ENCODE peak calls at places on chromosome 12, in five cellular contexts. One of them, this sample, is unnamed.

GRCh38 chr12:2375871-2376270 is 323.1 kb downstream of the CACNA1C start:
- DNase-seq in lower lobe of right lung: no peak
- DNase-seq in IMR-90: no peak
- DNase-seq in HCT116: no peak
- DNase-seq in transverse colon: no peak
- DNase-seq in this sample: no peak

GRCh38 chr12:93122569-93123091 is 193.5 kb upstream of the EEA1 start:
- DNase-seq in lower lobe of right lung: peak
- DNase-seq in transverse colon: no peak
- DNase-seq in HCT116: no peak
- DNase-seq in IMR-90: no peak
- DNase-seq in this sample: no peak

GRCh38 chr12:113271853-113272561 is 50.7 kb downstream of the TPCN1 start:
- DNase-seq in transverse colon: peak
- DNase-seq in HCT116: no peak
- DNase-seq in lower lobe of right lung: peak
- DNase-seq in IMR-90: peak
- DNase-seq in this sample: peak

GRCh38 chr12:242496-242895 is 20.1 kb downstream of the SLC6A13 start:
- DNase-seq in IMR-90: no peak
- DNase-seq in transverse colon: no peak
- DNase-seq in HCT116: no peak
- DNase-seq in lower lobe of right lung: no peak
- DNase-seq in this sample: no peak

GRCh38 chr12:10241276-10241675 is 28.6 kb downstream of the GABARAPL1 start:
- DNase-seq in transverse colon: no peak
- DNase-seq in HCT116: no peak
- DNase-seq in IMR-90: no peak
- DNase-seq in lower lobe of right lung: no peak
- DNase-seq in this sample: no peak

GRCh38 chr12:128268348-128268725 is 1.4 kb downstream of the TMEM132C start:
- DNase-seq in IMR-90: no peak
- DNase-seq in transverse colon: no peak
- DNase-seq in HCT116: no peak
- DNase-seq in lower lobe of right lung: no peak
- DNase-seq in this sample: no peak

GRCh38 chr12:50110127-50110761 is 1.8 kb upstream of the COX14 start:
- DNase-seq in lower lobe of right lung: peak
- DNase-seq in transverse colon: peak
- DNase-seq in IMR-90: no peak
- DNase-seq in HCT116: no peak
- DNase-seq in this sample: no peak

GRCh38 chr12:52945389-52946232 is 3.3 kb upstream of the KRT18 start:
- DNase-seq in lower lobe of right lung: peak
- DNase-seq in IMR-90: peak
- DNase-seq in transverse colon: peak
- DNase-seq in HCT116: no peak
- DNase-seq in this sample: peak

GRCh38 chr12:78918221-78918620 is 53.6 kb downstream of the SYT1 start:
- DNase-seq in IMR-90: peak
- DNase-seq in HCT116: no peak
- DNase-seq in lower lobe of right lung: no peak
- DNase-seq in transverse colon: no peak
- DNase-seq in this sample: no peak

GRCh38 chr12:100295764-100296555 is 29.0 kb downstream of the SCYL2 start:
- DNase-seq in HCT116: no peak
- DNase-seq in lower lobe of right lung: no peak
- DNase-seq in IMR-90: peak
- DNase-seq in transverse colon: no peak
- DNase-seq in this sample: no peak

GRCh38 chr12:39427360-39427808 is 15.5 kb downstream of the KIF21A start:
- DNase-seq in transverse colon: no peak
- DNase-seq in lower lobe of right lung: no peak
- DNase-seq in HCT116: no peak
- DNase-seq in IMR-90: no peak
- DNase-seq in this sample: no peak

GRCh38 chr12:60760965-60761364 is 1165.1 kb downstream of the SLC16A7 start:
- DNase-seq in IMR-90: no peak
- DNase-seq in transverse colon: no peak
- DNase-seq in lower lobe of right lung: no peak
- DNase-seq in HCT116: no peak
- DNase-seq in this sample: no peak

DNA sequence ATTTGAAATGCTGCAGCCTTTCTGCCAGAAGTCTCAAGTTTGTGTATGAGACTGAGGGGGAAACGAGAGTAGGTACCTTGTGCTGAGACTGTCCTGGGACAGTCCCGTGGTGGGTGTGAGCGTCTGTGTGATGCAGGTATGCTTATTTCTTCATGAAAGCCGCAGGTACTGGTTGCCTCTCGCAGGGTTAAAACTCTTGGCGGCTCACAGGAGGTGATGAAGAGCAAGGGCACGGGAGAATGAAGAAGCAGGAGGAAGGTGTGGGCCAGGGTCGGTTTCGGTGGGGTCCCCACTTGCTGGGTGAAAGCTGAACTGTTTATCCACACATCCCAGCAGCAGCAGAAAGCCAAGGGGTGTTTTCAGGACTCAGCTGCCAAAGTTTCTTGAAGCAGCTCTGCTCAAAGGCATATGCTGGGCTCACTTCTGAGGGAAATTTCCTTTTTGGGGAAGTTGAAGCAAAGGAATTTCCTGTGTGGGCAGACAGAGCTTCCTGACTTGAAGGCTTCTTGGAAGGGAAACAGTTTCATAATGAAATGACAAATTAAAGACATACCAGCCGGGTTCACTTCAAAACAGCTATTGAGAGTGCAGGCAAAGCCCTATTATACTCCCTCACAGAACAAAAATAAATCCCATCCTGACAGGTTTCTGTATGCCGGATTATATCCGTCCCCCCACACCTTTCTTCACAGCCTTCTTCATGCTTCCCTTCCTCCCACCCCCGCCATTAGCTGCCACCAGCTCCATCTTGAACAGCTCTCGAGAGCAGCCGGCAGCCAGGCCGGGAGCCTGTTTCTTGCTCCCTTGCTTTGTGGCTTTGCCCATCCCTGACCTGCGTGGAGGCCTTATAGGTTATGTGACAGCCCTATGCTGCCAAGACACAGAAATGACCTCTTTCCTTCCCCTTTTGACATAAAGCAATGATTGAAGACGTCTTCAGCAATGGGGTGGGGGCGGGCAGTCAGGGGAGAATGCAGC is 116.6 kb downstream of the ETV6 start:
- DNase-seq in IMR-90: peak
- DNase-seq in lower lobe of right lung: peak
- DNase-seq in transverse colon: peak
- DNase-seq in HCT116: no peak
- DNase-seq in this sample: peak
- H3K4me3 ChIP-seq in IMR-90: no peak
- H3K4me3 ChIP-seq in lower lobe of right lung: no peak
- H3K4me3 ChIP-seq in transverse colon: no peak
- H3K4me3 ChIP-seq in HCT116: no peak
- H3K4me3 ChIP-seq in this sample: no peak

GRCh38 chr12:22272596-22272995 is 61.9 kb downstream of the ST8SIA1 start:
- DNase-seq in transverse colon: no peak
- DNase-seq in IMR-90: no peak
- DNase-seq in lower lobe of right lung: no peak
- DNase-seq in HCT116: no peak
- DNase-seq in this sample: no peak

GRCh38 chr12:22276313-22276712 is 58.2 kb downstream of the ST8SIA1 start:
- DNase-seq in transverse colon: no peak
- DNase-seq in IMR-90: no peak
- DNase-seq in lower lobe of right lung: no peak
- DNase-seq in HCT116: no peak
- DNase-seq in this sample: no peak

GRCh38 chr12:22282283-22282682 is 52.2 kb downstream of the ST8SIA1 start:
- DNase-seq in lower lobe of right lung: no peak
- DNase-seq in transverse colon: no peak
- DNase-seq in HCT116: no peak
- DNase-seq in IMR-90: peak
- DNase-seq in this sample: no peak

GRCh38 chr12:22275847-22276246 is 58.7 kb downstream of the ST8SIA1 start:
- DNase-seq in HCT116: no peak
- DNase-seq in lower lobe of right lung: peak
- DNase-seq in IMR-90: peak
- DNase-seq in transverse colon: peak
- DNase-seq in this sample: peak

GRCh38 chr12:22276846-22277245 is 57.7 kb downstream of the ST8SIA1 start:
- DNase-seq in IMR-90: no peak
- DNase-seq in transverse colon: no peak
- DNase-seq in lower lobe of right lung: no peak
- DNase-seq in HCT116: no peak
- DNase-seq in this sample: no peak
- H3K27ac ChIP-seq in IMR-90: no peak
- H3K27ac ChIP-seq in transverse colon: peak
- H3K27ac ChIP-seq in lower lobe of right lung: peak
- H3K27ac ChIP-seq in HCT116: no peak
- H3K27ac ChIP-seq in this sample: no peak

GRCh38 chr12:105483691-105484090 is 153.2 kb downstream of the C12orf75 start:
- DNase-seq in transverse colon: no peak
- DNase-seq in IMR-90: no peak
- DNase-seq in HCT116: no peak
- DNase-seq in lower lobe of right lung: no peak
- DNase-seq in this sample: no peak

GRCh38 chr12:105485321-105485910 is 154.9 kb downstream of the C12orf75 start:
- DNase-seq in transverse colon: no peak
- DNase-seq in IMR-90: peak
- DNase-seq in lower lobe of right lung: no peak
- DNase-seq in HCT116: no peak
- DNase-seq in this sample: peak

GRCh38 chr12:105487961-105488360 is 157.5 kb downstream of the C12orf75 start:
- DNase-seq in lower lobe of right lung: no peak
- DNase-seq in transverse colon: no peak
- DNase-seq in IMR-90: no peak
- DNase-seq in HCT116: no peak
- DNase-seq in this sample: no peak

GRCh38 chr12:105482976-105483375 is 152.5 kb downstream of the C12orf75 start:
- DNase-seq in lower lobe of right lung: no peak
- DNase-seq in transverse colon: no peak
- DNase-seq in IMR-90: no peak
- DNase-seq in HCT116: no peak
- DNase-seq in this sample: no peak

DNA sequence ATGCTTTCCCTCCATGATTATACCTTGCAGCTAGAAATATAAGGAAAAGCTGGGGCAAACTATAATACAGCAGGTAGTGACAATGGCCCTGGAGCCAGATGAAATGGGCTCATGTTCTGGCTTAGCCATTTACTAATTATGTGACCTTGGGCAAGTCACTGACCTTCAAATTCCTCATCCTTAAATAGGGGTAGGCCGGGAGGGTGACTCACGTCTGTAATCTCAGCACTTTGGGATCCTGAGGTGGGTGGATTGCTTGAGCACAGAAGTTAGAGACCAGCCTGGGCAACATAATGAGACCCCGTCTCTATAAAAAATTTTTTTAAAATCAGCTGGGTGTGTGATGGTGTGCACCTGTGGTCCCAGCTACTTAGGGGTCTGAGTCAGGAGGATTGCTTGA is 155.4 kb downstream of the C12orf75 start:
- DNase-seq in HCT116: no peak
- DNase-seq in IMR-90: peak
- DNase-seq in lower lobe of right lung: no peak
- DNase-seq in transverse colon: no peak
- DNase-seq in this sample: no peak
- H3K4me3 ChIP-seq in HCT116: no peak
- H3K4me3 ChIP-seq in IMR-90: no peak
- H3K4me3 ChIP-seq in lower lobe of right lung: no peak
- H3K4me3 ChIP-seq in transverse colon: no peak
- H3K4me3 ChIP-seq in this sample: no peak

DNA sequence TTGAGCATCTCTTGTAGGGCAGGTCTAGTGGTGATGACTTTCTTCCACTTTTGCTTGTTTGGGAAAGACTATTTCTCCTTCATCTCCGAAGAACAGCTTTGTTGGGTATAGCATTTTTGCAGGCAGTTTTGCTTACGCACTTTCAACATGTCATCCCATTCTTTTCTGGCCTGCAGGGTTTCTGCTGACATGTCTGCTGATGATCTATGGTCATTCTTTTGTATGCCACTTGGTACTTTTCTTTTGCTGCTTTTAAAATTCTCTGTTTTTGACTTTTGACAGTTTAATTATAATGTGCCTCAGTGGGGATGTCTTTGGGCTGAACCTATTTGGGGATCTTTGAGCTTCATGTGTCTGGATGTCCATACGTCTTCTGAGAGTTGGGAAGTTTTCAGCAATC is 78.2 kb downstream of the PTHLH start:
- DNase-seq in transverse colon: no peak
- DNase-seq in HCT116: no peak
- DNase-seq in lower lobe of right lung: no peak
- DNase-seq in IMR-90: no peak
- DNase-seq in this sample: no peak
- H3K27ac ChIP-seq in transverse colon: no peak
- H3K27ac ChIP-seq in HCT116: no peak
- H3K27ac ChIP-seq in lower lobe of right lung: no peak
- H3K27ac ChIP-seq in IMR-90: no peak
- H3K27ac ChIP-seq in this sample: no peak

This sample was measured in AG04450.